ENCODE peak calls at places on chromosomes 5 and 9, in five cellular contexts. W is fibroblast of lung, Q is astrocyte of the spinal cord, B is AG04449, Z is nephron progenitor cell. M is an unnamed sample.

GRCh38 chr9:109793196-109793595 is 13.2 kb downstream of the PALM2AKAP2 start:
- DNase-seq in W (peak; percentile 93), Q (peak; percentile 93), B (peak; percentile 87), Z (no peak), M (no peak)

GRCh38 chr5:125411163-125412050 is 665.0 kb upstream of the ZNF608 start:
- DNase-seq in W (peak; percentile 58), Q (peak; percentile 85), B (no peak), Z (no peak), M (peak; percentile 42)

GRCh38 chr9:95852059-95853032 is 23.1 kb upstream of the ERCC6L2 start:
- DNase-seq in W (peak; percentile 46), Q (peak; percentile 52), B (no peak), Z (no peak), M (peak; percentile 74)

GRCh38 chr5:118791986-118792734 is 196.2 kb downstream of the DTWD2 start:
- DNase-seq in W (peak; percentile 86), Q (peak; percentile 84), B (peak; percentile 44), Z (peak; percentile 21), M (peak; percentile 50)

GRCh38 chr9:98805506-98806272 is 1.8 kb upstream of the GALNT12 start:
- DNase-seq in W (peak; percentile 80), Q (no peak), B (no peak), Z (no peak), M (no peak)

GRCh38 chr5:56286015-56286992 is 53.2 kb upstream of the ANKRD55 start:
- DNase-seq in W (peak; percentile 46), Q (no peak), B (no peak), Z (no peak), M (no peak)

GRCh38 chr9:37085233-37085632 is 35.1 kb upstream of the ZCCHC7 start:
- DNase-seq in W (no peak), Q (no peak), B (no peak), Z (no peak), M (no peak)

GRCh38 chr5:104186100-104186499 is 623.5 kb upstream of the NUDT12 start:
- DNase-seq in W (no peak), Q (peak; percentile 10), B (no peak), Z (peak; percentile 5), M (no peak)

GRCh38 chr5:3734621-3735020 is 139.0 kb downstream of the IRX1 start:
- DNase-seq in W (no peak), Q (no peak), B (no peak), Z (no peak), M (peak; percentile 1)

GRCh38 chr5:115873392-115873791 is 31.7 kb downstream of the AP3S1 start:
- DNase-seq in W (peak; percentile 58), Q (peak; percentile 67), B (no peak), Z (no peak), M (no peak)

GRCh38 chr9:13603916-13604315 is 324.4 kb upstream of the MPDZ start:
- DNase-seq in W (no peak), Q (no peak), B (no peak), Z (no peak), M (no peak)

GRCh38 chr9:88077071-88077617 is 61.1 kb downstream of the SPATA31C2 start:
- DNase-seq in W (no peak), Q (no peak), B (no peak), Z (no peak), M (no peak)

GRCh38 chr5:161546463-161547301 is at the start of gene GABRB2:
- DNase-seq in W (peak; percentile 38), Q (peak; percentile 60), B (no peak), Z (peak; percentile 77), M (peak; percentile 66)

GRCh38 chr9:92735907-92736600 is 28.6 kb downstream of the BICD2 start:
- DNase-seq in W (no peak), Q (no peak), B (no peak), Z (no peak), M (no peak)

GRCh38 chr5:10736354-10736753 is 24.7 kb downstream of the DAP start:
- DNase-seq in W (no peak), Q (no peak), B (no peak), Z (no peak), M (no peak)

GRCh38 chr5:15526413-15526812 is 26.4 kb downstream of the FBXL7 start:
- DNase-seq in W (no peak), Q (no peak), B (no peak), Z (no peak), M (no peak)

GRCh38 chr5:142520885-142521284 is 165.0 kb downstream of the FGF1 start:
- DNase-seq in W (peak; percentile 62), Q (peak; percentile 86), B (peak; percentile 14), Z (no peak), M (no peak)

GRCh38 chr5:67319935-67320725 is 123.5 kb upstream of the CD180 start:
- DNase-seq in W (no peak), Q (no peak), B (no peak), Z (no peak), M (no peak)

GRCh38 chr9:135905380-135906282 is 1.7 kb downstream of the CAMSAP1 start:
- DNase-seq in W (peak; percentile 58), Q (peak; percentile 38), B (no peak), Z (no peak), M (no peak)

GRCh38 chr9:134993996-134994720 is 76.4 kb upstream of the FCN1 start:
- DNase-seq in W (no peak), Q (no peak), B (no peak), Z (no peak), M (no peak)

GRCh38 chr9:108211576-108211975 is 644.2 kb downstream of the ACTL7B start:
- DNase-seq in W (no peak), Q (no peak), B (no peak), Z (no peak), M (no peak)

GRCh38 chr9:286091-286740 is 71.6 kb downstream of the DOCK8 start:
- DNase-seq in W (no peak), Q (no peak), B (no peak), Z (no peak), M (no peak)
- TF ChIP-seq CTCF in W (no peak), Q (no peak), B (no peak), Z (no peak), M (no peak)

GRCh38 chr5:132103969-132104391 is 30.4 kb downstream of the CSF2 start:
- DNase-seq in W (peak; percentile 9), Q (no peak), B (no peak), Z (no peak), M (no peak)
- TF ChIP-seq CTCF in W (no peak), Q (no peak), B (no peak), Z (no peak), M (no peak)

GRCh38 chr5:76386360-76386759 is 16.7 kb upstream of the IQGAP2 start:
- DNase-seq in W (no peak), Q (no peak), B (no peak), Z (no peak), M (no peak)

GRCh38 chr5:76389513-76390154 is 13.5 kb upstream of the IQGAP2 start:
- DNase-seq in W (no peak), Q (peak; percentile 24), B (no peak), Z (no peak), M (no peak)

GRCh38 chr5:76391014-76391413 is 12.1 kb upstream of the IQGAP2 start:
- DNase-seq in W (no peak), Q (no peak), B (no peak), Z (no peak), M (no peak)

GRCh38 chr5:76388236-76388635 is 14.8 kb upstream of the IQGAP2 start:
- DNase-seq in W (no peak), Q (no peak), B (no peak), Z (no peak), M (no peak)

DNA sequence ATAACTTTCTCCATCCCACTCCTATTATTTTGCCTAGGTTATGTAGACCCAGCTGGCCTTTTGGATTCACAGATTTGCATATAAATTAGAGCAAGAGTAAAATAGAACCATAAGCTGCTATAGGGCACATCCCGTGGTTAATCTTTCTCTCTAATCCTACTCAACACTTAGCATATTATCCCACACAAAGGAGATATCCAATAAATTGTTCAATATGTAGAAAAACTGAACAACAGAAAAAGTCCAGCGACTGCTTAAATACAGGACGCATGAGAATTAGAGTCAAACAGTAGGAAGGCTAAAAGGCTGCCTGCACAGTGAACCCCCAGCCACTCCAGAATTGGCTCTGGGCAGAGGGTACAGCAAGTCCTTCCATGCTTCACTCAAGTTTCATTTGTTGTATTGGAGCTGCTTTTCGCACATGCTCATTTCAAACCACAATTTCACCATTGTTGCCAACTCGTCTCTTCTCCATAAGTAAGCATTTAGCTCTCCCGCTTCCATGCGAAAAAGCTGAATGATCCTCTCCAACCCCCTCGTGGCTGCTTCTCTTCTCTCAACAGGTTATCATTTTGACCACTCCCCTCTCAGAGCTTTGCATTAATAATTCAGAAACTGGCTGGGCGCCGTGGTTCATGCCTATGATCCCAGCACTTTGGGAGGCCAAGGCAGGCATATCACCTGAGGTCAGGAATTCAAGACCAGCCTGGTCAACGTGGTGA is 14.1 kb upstream of the IQGAP2 start:
- DNase-seq in W (no peak), Q (no peak), B (no peak), Z (no peak), M (no peak)
- TF ChIP-seq CTCF in W (no peak), Q (no peak), B (no peak), Z (no peak), M (no peak)

GRCh38 chr5:178234753-178235599 is 2.4 kb upstream of the PHYKPL start:
- DNase-seq in W (peak; percentile 54), Q (peak; percentile 61), B (no peak), Z (peak; percentile 92), M (peak; percentile 84)
- TF ChIP-seq CTCF in W (peak; percentile 71), Q (peak; percentile 87), B (peak; percentile 68), Z (peak; percentile 80), M (peak; percentile 72)

GRCh38 chr9:8880031-8880430 is 1080.5 kb upstream of the DMAC1 start:
- DNase-seq in W (no peak), Q (no peak), B (no peak), Z (no peak), M (no peak)
- TF ChIP-seq CTCF in W (no peak), Q (no peak), B (no peak), Z (no peak), M (no peak)

DNA sequence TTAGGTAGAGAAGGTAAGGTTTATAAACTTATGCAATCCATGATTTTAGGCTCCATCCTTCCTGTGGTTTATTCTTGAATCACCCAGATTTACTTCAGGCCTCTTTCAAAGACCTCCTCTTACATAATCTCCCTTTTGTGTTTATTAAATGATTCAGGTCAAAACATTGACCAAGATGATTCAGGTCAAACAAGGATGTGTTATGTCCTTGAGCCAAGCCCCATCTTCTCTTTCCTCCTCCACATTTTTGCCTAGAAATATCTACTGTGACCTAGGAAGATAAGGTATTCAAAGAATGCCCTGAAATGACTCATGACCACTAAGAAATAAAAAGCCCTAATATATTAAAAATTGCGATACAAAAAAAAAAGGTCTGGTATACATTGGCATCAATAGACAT is 31.8 kb upstream of the TLR4 start:
- DNase-seq in W (no peak), Q (peak; percentile 30), B (no peak), Z (no peak), M (no peak)
- TF ChIP-seq CTCF in W (no peak), Q (no peak), B (no peak), Z (no peak), M (no peak)

GRCh38 chr5:144139586-144139985 is 30.9 kb downstream of the YIPF5 start:
- DNase-seq in W (peak; percentile 40), Q (peak; percentile 24), B (peak; percentile 45), Z (no peak), M (no peak)
- TF ChIP-seq CTCF in W (peak; percentile 36), Q (peak; percentile 27), B (peak; percentile 53), Z (no peak), M (no peak)